ENCODE peak calls at places on chromosomes 11 and 22, in four cellular contexts. Y is transverse colon; O is BE2C; Z is effector memory CD4-positive, alpha-beta T cell. A is an unnamed sample. For H3K4me1, the result is how much of the 10 kb centered on the place peaks cover.

GRCh38 chr11:28835790-28836189 is 727.6 kb downstream of the METTL15 start:
- DNase-seq in Y (no peak), O (no peak), Z (no peak), A (no peak)

GRCh38 chr22:30017375-30017774 is 62.9 kb upstream of the HORMAD2 start:
- DNase-seq in Y (no peak), O (no peak), Z (no peak), A (no peak)

GRCh38 chr11:86067230-86068137 is 1.4 kb downstream of the PICALM start:
- DNase-seq in Y (no peak), O (no peak), Z (no peak), A (no peak)

GRCh38 chr11:119065369-119065768 is 2.2 kb upstream of the VPS11 start:
- DNase-seq in Y (peak), O (peak), Z (no peak), A (no peak)

GRCh38 chr11:70158201-70158600 is 44.9 kb upstream of the FADD start:
- DNase-seq in Y (no peak), O (no peak), Z (no peak), A (no peak)

GRCh38 chr11:114135737-114136151 is 76.2 kb downstream of the ZBTB16 start:
- DNase-seq in Y (no peak), O (no peak), Z (no peak), A (no peak)

GRCh38 chr11:58577441-58578135 is 1.3 kb upstream of the ZFP91 start:
- DNase-seq in Y (peak), O (peak), Z (peak), A (peak)

GRCh38 chr11:59833602-59834001 is 11.7 kb downstream of the CBLIF start:
- DNase-seq in Y (no peak), O (no peak), Z (no peak), A (no peak)

GRCh38 chr22:19554834-19555404 is 30.7 kb upstream of the CLDN5 start:
- DNase-seq in Y (no peak), O (peak), Z (no peak), A (no peak)

GRCh38 chr11:11155962-11156815 is 196.9 kb downstream of the CSNK2A3 start:
- DNase-seq in Y (no peak), O (peak), Z (peak), A (no peak)

GRCh38 chr22:24424001-24424900 is 3.1 kb upstream of the ADORA2A start:
- DNase-seq in Y (no peak), O (no peak), Z (no peak), A (no peak)

GRCh38 chr11:119992171-119993051 is 145.5 kb downstream of the TRIM29 start:
- DNase-seq in Y (no peak), O (no peak), Z (no peak), A (no peak)

GRCh38 chr11:67563354-67564114 is 20.1 kb upstream of the GSTP1 start:
- DNase-seq in Y (peak), O (no peak), Z (no peak), A (peak)

GRCh38 chr11:18230859-18231258 is 5.7 kb downstream of the SAA4 start:
- DNase-seq in Y (no peak), O (no peak), Z (no peak), A (no peak)

GRCh38 chr22:46585340-46586122 is 34.7 kb upstream of the GRAMD4 start:
- DNase-seq in Y (no peak), O (no peak), Z (no peak), A (no peak)

GRCh38 chr22:49601614-49602321 is 225.9 kb downstream of the BRD1 start:
- DNase-seq in Y (no peak), O (no peak), Z (no peak), A (no peak)

GRCh38 chr11:133081730-133082452 is 450.4 kb downstream of the OPCML start:
- DNase-seq in Y (no peak), O (no peak), Z (no peak), A (no peak)

GRCh38 chr11:57213282-57214086 is 23.6 kb downstream of the APLNR start:
- DNase-seq in Y (no peak), O (no peak), Z (no peak), A (no peak)

GRCh38 chr11:120881591-120881990 is 142.3 kb upstream of the TBCEL start:
- DNase-seq in Y (no peak), O (no peak), Z (no peak), A (no peak)

GRCh38 chr11:48013269-48013901 is 33.0 kb downstream of the PTPRJ start:
- DNase-seq in Y (peak), O (no peak), Z (peak), A (peak)

GRCh38 chr11:20668844-20669832 is at the start of gene NELL1:
- DNase-seq in Y (no peak), O (peak), Z (no peak), A (no peak)

GRCh38 chr11:79244805-79245197 is 196.0 kb downstream of the TENM4 start:
- DNase-seq in Y (no peak), O (no peak), Z (no peak), A (no peak)

GRCh38 chr22:37735054-37735453 is 38.2 kb downstream of the TRIOBP start:
- DNase-seq in Y (no peak), O (peak), Z (no peak), A (peak)

GRCh38 chr11:2459016-2459725 is 14.4 kb downstream of the KCNQ1 start:
- DNase-seq in Y (no peak), O (no peak), Z (no peak), A (no peak)

GRCh38 chr11:34890812-34891211 is 25.4 kb downstream of the APIP start:
- DNase-seq in Y (no peak), O (no peak), Z (no peak), A (no peak)

GRCh38 chr11:39741066-39741465 is 1718.4 kb downstream of the LRRC4C start:
- DNase-seq in Y (no peak), O (no peak), Z (no peak), A (no peak)

GRCh38 chr11:62553839-62554361 is 7.3 kb upstream of the AHNAK start:
- DNase-seq in Y (peak), O (no peak), Z (no peak), A (no peak)
- H3K4me1 ChIP-seq in Y (half or more), O (under half), Z (half or more), A (half or more)

GRCh38 chr11:490186-490929 is 16.7 kb downstream of the RNH1 start:
- DNase-seq in Y (no peak), O (no peak), Z (no peak), A (no peak)
- H3K4me1 ChIP-seq in Y (under half), O (under half), Z (under half), A (under half)

DNA sequence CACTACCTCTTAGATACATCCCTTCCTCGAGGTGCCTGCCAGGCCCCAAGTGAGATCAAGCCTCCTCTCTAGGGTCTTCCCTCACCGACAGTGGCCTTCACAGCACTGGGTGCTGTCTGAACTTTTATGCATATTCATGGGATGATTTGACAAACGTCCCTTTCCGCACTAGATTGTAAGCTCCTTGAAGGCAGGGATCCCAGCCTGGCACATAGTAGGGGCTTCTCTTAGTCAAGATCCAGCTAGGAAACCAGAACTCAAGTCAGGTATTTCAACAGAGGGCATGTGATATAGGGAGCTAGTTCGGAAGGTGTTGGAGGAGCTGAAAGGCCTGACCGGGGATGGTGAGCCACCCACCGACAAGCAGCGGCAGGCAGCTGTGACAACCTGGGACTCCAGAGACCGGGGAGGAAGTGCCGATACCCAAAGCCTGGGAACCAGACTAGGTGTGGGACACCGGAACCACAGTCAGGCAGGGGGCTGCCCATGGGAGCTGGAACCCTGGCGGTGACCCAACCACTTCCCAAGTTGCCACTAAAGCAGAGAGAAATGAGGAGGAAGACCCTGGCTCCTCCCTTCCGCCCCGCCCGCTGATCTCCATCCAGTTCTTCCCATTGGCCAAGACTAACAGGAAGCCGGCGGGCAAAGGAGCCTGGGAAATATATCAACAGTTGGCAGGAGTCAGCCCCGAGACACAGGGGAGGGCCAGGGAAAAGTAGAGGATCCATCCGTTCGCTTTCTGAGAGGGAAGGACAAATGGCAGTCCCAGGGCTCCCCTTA is 39.8 kb upstream of the CD82 start:
- DNase-seq in Y (no peak), O (no peak), Z (no peak), A (no peak)
- H3K4me1 ChIP-seq in Y (under half), O (under half), Z (under half), A (under half)

DNA sequence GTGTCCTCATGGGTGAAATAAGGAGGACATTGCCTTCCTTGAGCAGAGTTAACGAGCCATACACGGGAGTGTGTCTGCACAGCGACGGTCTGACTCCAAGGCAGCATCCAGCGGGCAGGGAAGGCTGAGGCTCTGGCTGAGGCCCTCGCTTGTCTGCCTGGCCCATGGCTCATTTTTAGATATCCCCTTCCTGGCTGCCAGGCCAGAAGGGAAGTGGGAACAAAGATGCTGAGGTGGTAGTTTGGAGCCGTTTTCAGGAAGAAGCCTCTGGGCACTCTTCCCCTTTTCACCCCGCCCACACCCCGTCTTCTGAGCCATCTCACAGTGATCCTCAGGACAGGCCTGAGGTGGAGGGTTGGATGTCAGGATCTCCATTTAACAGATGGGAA is 3.0 kb upstream of the SLCO2B1 start:
- DNase-seq in Y (peak), O (no peak), Z (no peak), A (peak)
- H3K4me1 ChIP-seq in Y (half or more), O (under half), Z (under half), A (half or more)

GRCh38 chr11:73383249-73384126 is 7.3 kb downstream of the RELT start:
- DNase-seq in Y (peak), O (no peak), Z (no peak), A (no peak)

GRCh38 chr11:73384871-73385692 is 8.9 kb downstream of the RELT start:
- DNase-seq in Y (peak), O (no peak), Z (no peak), A (peak)

GRCh38 chr11:73384127-73384441 is 7.9 kb downstream of the RELT start:
- DNase-seq in Y (no peak), O (no peak), Z (no peak), A (no peak)

GRCh38 chr11:73386026-73386425 is 9.8 kb downstream of the RELT start:
- DNase-seq in Y (peak), O (no peak), Z (no peak), A (peak)

DNA sequence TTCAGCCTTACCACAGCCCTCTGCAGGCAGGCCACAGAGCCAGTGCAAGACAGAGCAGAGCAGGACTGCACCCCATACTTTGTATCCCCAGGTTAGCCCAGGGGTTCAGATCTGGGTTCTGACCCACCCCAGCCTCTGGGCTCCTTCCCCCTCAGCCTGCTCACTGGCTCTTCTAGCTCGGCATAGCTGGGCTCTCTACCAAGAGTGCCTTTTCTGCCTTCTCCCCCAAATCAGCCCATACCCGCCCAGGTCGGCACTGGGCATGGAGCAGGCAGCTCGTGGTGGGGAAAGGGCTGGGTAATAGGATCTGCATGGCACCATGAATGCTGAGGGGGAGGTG is 8.3 kb downstream of the RELT start:
- DNase-seq in Y (no peak), O (no peak), Z (no peak), A (no peak)
- H3K4me1 ChIP-seq in Y (under half), O (under half), Z (half or more), A (half or more)

DNA sequence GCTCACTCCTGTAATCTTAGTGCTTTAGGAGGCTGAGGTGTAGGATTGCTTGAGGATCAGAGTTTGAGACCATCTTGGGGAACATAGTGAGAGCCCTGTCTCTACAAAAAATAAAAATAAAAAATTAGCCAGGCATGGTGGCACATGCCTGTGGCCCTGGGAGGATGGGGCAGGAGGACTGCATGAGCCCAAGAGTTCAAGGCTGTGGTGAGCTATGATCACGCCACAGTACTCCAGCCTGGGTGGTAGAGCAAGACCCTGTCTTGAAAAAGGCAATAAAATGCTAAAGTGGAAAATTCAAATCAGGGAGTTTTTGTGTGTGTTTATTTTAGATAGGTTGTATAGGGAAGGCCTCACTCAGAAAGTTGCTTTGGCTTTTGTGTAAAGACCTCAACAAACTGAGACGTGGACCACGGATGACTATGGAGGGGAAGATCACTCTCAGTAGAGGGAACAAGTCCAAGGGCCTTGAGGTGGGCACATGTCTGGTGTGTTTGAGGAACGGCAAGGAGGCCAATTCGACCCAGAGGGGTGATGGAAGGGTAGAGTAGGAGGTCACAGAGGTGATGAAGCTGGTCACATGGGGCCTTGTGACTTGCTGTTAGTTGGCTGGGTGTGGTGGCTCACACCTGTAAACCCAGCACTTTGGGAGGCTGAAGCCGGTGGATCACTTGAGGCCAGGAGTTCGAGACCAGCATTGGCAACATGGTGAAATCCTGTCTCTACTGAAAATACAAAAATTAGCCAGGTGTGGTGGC is 35.7 kb downstream of the WEE1 start:
- DNase-seq in Y (no peak), O (no peak), Z (no peak), A (no peak)
- H3K4me1 ChIP-seq in Y (under half), O (under half), Z (under half), A (under half)